ENCODE peak calls at places on chromosomes 7 and 10, in eight cellular contexts. B is astrocyte, C is heart right ventricle, L is ELF-1, Y is GM12865, N is Caki2, W is amniotic epithelial cell, G is GM19239. E is an unnamed sample.
A peak's percentile ranks its signal among the peaks of the same experiment; 100 is the strongest.

GRCh38 chr7:136389933-136390332 is 412.8 kb upstream of the MTPN start:
- DNase-seq in B (no peak), G (no peak), L (no peak), N (no peak), W (peak; percentile 8), Y (no peak), C (no peak), E (no peak)

GRCh38 chr7:31047747-31048146 is 4.4 kb upstream of the ADCYAP1R1 start:
- DNase-seq in W (no peak), G (no peak), N (no peak), Y (no peak), B (no peak), L (no peak), C (no peak), E (no peak)

GRCh38 chr10:32957341-32958084 is 517 bp downstream of the ITGB1 start:
- DNase-seq in W (no peak), C (peak; percentile 50), L (peak; percentile 68), G (no peak), N (peak; percentile 58), B (no peak), Y (peak; percentile 52), E (no peak)

GRCh38 chr10:85600744-85601081 is 765.9 kb downstream of the GRID1 start:
- DNase-seq in L (peak; percentile 43), N (no peak), Y (no peak), W (no peak), B (no peak), C (no peak), G (no peak), E (no peak)

GRCh38 chr7:45881759-45882464 is 6.4 kb upstream of the IGFBP1 start:
- DNase-seq in C (no peak), Y (no peak), L (no peak), W (peak; percentile 96), N (peak; percentile 19), G (no peak), B (peak; percentile 51), E (no peak)

GRCh38 chr10:69961168-69961863 is 91.3 kb upstream of the MACROH2A2 start:
- DNase-seq in G (no peak), N (no peak), W (no peak), B (no peak), C (no peak), L (peak; percentile 23), Y (no peak), E (no peak)

GRCh38 chr7:100195222-100195621 is 17.5 kb downstream of the STAG3 start:
- DNase-seq in L (no peak), C (no peak), N (no peak), B (no peak), Y (no peak), W (no peak), G (no peak), E (no peak)

GRCh38 chr7:35758421-35758820 is 42.4 kb upstream of the SEPTIN7 start:
- DNase-seq in N (no peak), B (no peak), Y (peak; percentile 16), L (peak; percentile 51), C (no peak), G (no peak), W (no peak), E (no peak)

GRCh38 chr7:100022621-100023020 is 7.2 kb downstream of the ZKSCAN1 start:
- DNase-seq in G (no peak), Y (no peak), W (peak; percentile 65), L (no peak), N (no peak), B (no peak), C (no peak), E (no peak)

GRCh38 chr7:66957595-66958290 is 36.7 kb downstream of the TMEM248 start:
- DNase-seq in B (no peak), L (no peak), C (no peak), W (no peak), Y (no peak), G (no peak), N (no peak), E (no peak)

GRCh38 chr10:132544744-132545658 is 7.4 kb downstream of the INPP5A start:
- DNase-seq in Y (no peak), L (no peak), G (no peak), W (no peak), B (no peak), C (no peak), N (no peak), E (no peak)

GRCh38 chr7:155972651-155973349 is 160.5 kb upstream of the SHH start:
- DNase-seq in Y (no peak), N (no peak), C (no peak), B (no peak), G (no peak), W (no peak), L (no peak), E (no peak)

GRCh38 chr10:70666960-70667798 is 5.1 kb upstream of the ADAMTS14 start:
- DNase-seq in Y (no peak), G (no peak), C (no peak), W (no peak), B (peak; percentile 29), L (no peak), N (no peak), E (no peak)

GRCh38 chr7:150385240-150385830 is 6.2 kb downstream of the ZNF775 start:
- DNase-seq in B (no peak), W (no peak), G (no peak), L (no peak), N (no peak), Y (no peak), C (no peak), E (no peak)

GRCh38 chr7:28140964-28141363 is 39.6 kb downstream of the JAZF1 start:
- DNase-seq in G (no peak), L (no peak), W (no peak), B (no peak), Y (no peak), N (no peak), C (no peak), E (no peak)

GRCh38 chr10:6958254-6958653 is 378.2 kb upstream of the PRKCQ start:
- DNase-seq in W (no peak), Y (no peak), N (no peak), B (no peak), L (no peak), G (no peak), C (no peak), E (no peak)

GRCh38 chr10:99784025-99784730 is 1.7 kb downstream of the ABCC2 start:
- DNase-seq in G (no peak), B (peak; percentile 83), N (peak; percentile 59), C (no peak), Y (no peak), W (peak; percentile 64), L (no peak), E (peak; percentile 6)

GRCh38 chr10:75403144-75404022 is 1.8 kb upstream of the ZNF503 start:
- DNase-seq in L (peak; percentile 78), B (no peak), N (peak; percentile 64), Y (no peak), C (peak; percentile 29), G (no peak), W (no peak), E (peak; percentile 70)

GRCh38 chr10:86960003-86960862 is 1.8 kb downstream of the SNCG start:
- DNase-seq in C (peak; percentile 64), W (peak; percentile 72), L (peak; percentile 88), G (peak; percentile 55), Y (peak; percentile 84), B (no peak), N (peak; percentile 78), E (peak; percentile 69)

GRCh38 chr10:103781329-103782061 is 73.9 kb downstream of the SH3PXD2A start:
- DNase-seq in C (no peak), W (peak; percentile 94), N (peak; percentile 76), G (no peak), B (peak; percentile 99), Y (peak; percentile 36), L (no peak), E (peak; percentile 83)

GRCh38 chr10:114278140-114278883 is 39.3 kb downstream of the VWA2 start:
- DNase-seq in C (no peak), B (no peak), L (no peak), N (no peak), Y (no peak), W (no peak), G (no peak), E (no peak)

GRCh38 chr7:128236924-128237586 is 4.0 kb upstream of the LEP start:
- DNase-seq in C (no peak), W (peak; percentile 80), L (no peak), G (no peak), B (peak; percentile 77), N (peak; percentile 56), Y (peak; percentile 52), E (peak; percentile 78)

GRCh38 chr7:142134944-142135343 is 23.4 kb downstream of the MGAM2 start:
- DNase-seq in L (no peak), C (no peak), Y (no peak), W (no peak), N (peak; percentile 41), G (no peak), B (no peak), E (no peak)

GRCh38 chr10:114359953-114360345 is 44.4 kb downstream of the AFAP1L2 start:
- DNase-seq in N (no peak), C (no peak), W (no peak), L (no peak), G (no peak), Y (no peak), B (no peak), E (no peak)

GRCh38 chr10:58467931-58468635 is 44.6 kb upstream of the BICC1 start:
- DNase-seq in L (no peak), C (no peak), B (no peak), Y (no peak), N (no peak), G (no peak), W (no peak), E (no peak)

GRCh38 chr7:101911800-101912705 is 94.6 kb downstream of the CUX1 start:
- DNase-seq in Y (no peak), B (no peak), W (peak; percentile 99), G (no peak), L (no peak), N (peak; percentile 18), C (no peak), E (no peak)

GRCh38 chr7:2085804-2086203 is 146.9 kb downstream of the MAD1L1 start:
- DNase-seq in Y (no peak), C (no peak), N (no peak), W (no peak), B (no peak), L (no peak), G (no peak), E (no peak)

GRCh38 chr10:61992059-61992460 is 90.6 kb downstream of the ARID5B start:
- DNase-seq in W (peak; percentile 53), C (peak; percentile 32), B (peak; percentile 49), Y (no peak), N (no peak), G (no peak), L (no peak), E (no peak)

GRCh38 chr10:70131560-70131937 is 1.1 kb downstream of the AIFM2 start:
- DNase-seq in Y (no peak), G (no peak), L (no peak), N (no peak), W (no peak), C (no peak), B (no peak), E (no peak)

GRCh38 chr7:106069471-106070200 is 42.5 kb downstream of the SYPL1 start:
- DNase-seq in W (no peak), N (no peak), C (no peak), L (no peak), G (no peak), B (no peak), Y (peak; percentile 61), E (no peak)

E was measured in RKO.